ENCODE peak calls at places on chromosomes 16 and 17, in nine cellular contexts. V is HT-29; J is left ventricle myocardium superior; U is heart left ventricle; O is HEK293T; G is non-pigmented ciliary epithelial cell; B is colonic mucosa; A is K562; S is CD4-positive, alpha-beta T cell. X is an unnamed sample.

GRCh38 chr17:77817953-77818352 is 140.6 kb upstream of the TNRC6C start:
- DNase-seq in V (no peak), S (no peak), G (no peak), A (no peak), B (no peak), J (no peak), U (no peak), O (no peak), X (no peak)

GRCh38 chr16:48383204-48383876 is 1.9 kb downstream of the SIAH1 start:
- DNase-seq in J (no peak), A (no peak), U (no peak), O (no peak), B (no peak), S (no peak), G (no peak), V (peak; percentile 23), X (no peak)

GRCh38 chr16:86827521-86827920 is 249.2 kb downstream of the FOXL1 start:
- DNase-seq in V (no peak), O (no peak), S (no peak), A (no peak), J (no peak), B (no peak), U (no peak), G (no peak), X (no peak)

GRCh38 chr17:39015546-39015935 is 48.3 kb upstream of the FBXO47 start:
- DNase-seq in A (no peak), J (no peak), S (no peak), G (no peak), O (no peak), U (no peak), B (no peak), V (no peak), X (no peak)

GRCh38 chr17:48603959-48604769 is 622 bp downstream of the HOXB6 start:
- DNase-seq in U (no peak), G (no peak), V (peak; percentile 76), J (no peak), B (peak; percentile 82), O (no peak), A (peak; percentile 73), S (no peak), X (no peak)

GRCh38 chr17:70636517-70637133 is 467.3 kb downstream of the KCNJ2 start:
- DNase-seq in G (no peak), U (no peak), A (peak; percentile 18), O (peak; percentile 42), B (no peak), S (no peak), V (peak; percentile 70), J (no peak), X (no peak)

GRCh38 chr17:9079461-9080103 is 58.3 kb downstream of the NTN1 start:
- DNase-seq in O (no peak), G (no peak), S (no peak), A (no peak), B (no peak), J (no peak), V (no peak), U (no peak), X (no peak)

GRCh38 chr17:4515501-4515900 is 16.8 kb downstream of the SPNS2 start:
- DNase-seq in S (no peak), J (no peak), O (no peak), G (no peak), B (no peak), U (no peak), A (no peak), V (no peak), X (no peak)

GRCh38 chr17:68886401-68886800 is 68.8 kb downstream of the ABCA8 start:
- DNase-seq in A (no peak), B (no peak), V (no peak), U (no peak), S (no peak), J (no peak), G (no peak), O (no peak), X (no peak)